ENCODE peak calls at places on chromosome 22, in seven cellular contexts. U, Q, W, G, R, I and L are unnamed samples.
A peak's percentile ranks its signal among the peaks of the same experiment; 100 is the strongest.

GRCh38 chr22:17906978-17907730 is 117.2 kb downstream of the MICAL3 start:
- DNase-seq in U (no peak), W (no peak), R (no peak), I (no peak), G (peak; percentile 37), Q (no peak), L (no peak)

GRCh38 chr22:46800102-46800857 is 37.8 kb downstream of the TBC1D22A start:
- DNase-seq in Q (no peak), R (no peak), I (no peak), W (no peak), U (no peak), G (no peak), L (no peak)

GRCh38 chr22:20779014-20779812 is 5.3 kb downstream of the SERPIND1 start:
- DNase-seq in W (no peak), Q (no peak), G (no peak), I (no peak), R (no peak), U (no peak), L (no peak)

GRCh38 chr22:25754527-25755202 is 12.7 kb downstream of the MYO18B start:
- DNase-seq in U (no peak), I (no peak), R (no peak), W (no peak), Q (no peak), G (no peak), L (peak; percentile 29)

GRCh38 chr22:35149149-35149548 is 83.2 kb downstream of the ISX start:
- DNase-seq in Q (no peak), R (no peak), W (no peak), I (no peak), G (no peak), U (no peak), L (peak; percentile 9)

GRCh38 chr22:19733755-19734154 is 10.4 kb downstream of the GP1BB start:
- DNase-seq in I (no peak), G (no peak), W (no peak), U (no peak), Q (no peak), R (no peak), L (no peak)

GRCh38 chr22:27576413-27576812 is 225.1 kb downstream of the MN1 start:
- DNase-seq in W (no peak), U (no peak), Q (no peak), I (peak; percentile 32), G (no peak), R (peak; percentile 15), L (no peak)

GRCh38 chr22:46674367-46674781 is 54.2 kb downstream of the GRAMD4 start:
- DNase-seq in W (no peak), U (no peak), R (no peak), G (peak; percentile 86), Q (no peak), I (no peak), L (no peak)

GRCh38 chr22:31544481-31545480 is 48.4 kb downstream of the SFI1 start:
- DNase-seq in I (no peak), R (no peak), U (no peak), Q (no peak), W (no peak), G (no peak), L (no peak)

GRCh38 chr22:27383896-27384295 is 417.7 kb downstream of the MN1 start:
- DNase-seq in Q (no peak), R (no peak), G (no peak), W (no peak), U (no peak), I (no peak), L (no peak)

GRCh38 chr22:43110927-43111623 is 525 bp downstream of the BIK start:
- DNase-seq in Q (peak; percentile 69), W (no peak), U (peak; percentile 64), I (peak; percentile 46), G (peak; percentile 89), R (peak; percentile 35), L (peak; percentile 11)

GRCh38 chr22:39534591-39535301 is 2.2 kb upstream of the RPS19BP1 start:
- DNase-seq in U (peak; percentile 95), R (peak; percentile 71), W (no peak), I (peak; percentile 83), Q (peak; percentile 90), G (peak; percentile 78), L (peak; percentile 79)

GRCh38 chr22:39097098-39098020 is at the start of gene APOBEC3H:
- DNase-seq in Q (no peak), R (peak; percentile 18), W (peak; percentile 16), I (no peak), G (no peak), U (no peak), L (no peak)

GRCh38 chr22:22479999-22480532 is 28.5 kb downstream of the ZNF280B start:
- DNase-seq in G (no peak), W (no peak), I (no peak), U (no peak), R (no peak), Q (no peak), L (peak; percentile 10)

GRCh38 chr22:18060646-18061620 is 16.9 kb upstream of the PEX26 start:
- DNase-seq in I (no peak), W (no peak), Q (peak; percentile 76), R (peak; percentile 65), G (no peak), U (no peak), L (peak; percentile 88)

GRCh38 chr22:27133951-27134664 is 476.7 kb downstream of the MIAT start:
- DNase-seq in R (peak; percentile 43), Q (peak; percentile 48), G (no peak), I (no peak), W (no peak), U (no peak), L (peak; percentile 96)

GRCh38 chr22:39448205-39449054 is 8.4 kb upstream of the MGAT3 start:
- DNase-seq in I (no peak), Q (peak; percentile 68), U (no peak), W (no peak), G (peak; percentile 48), R (peak; percentile 26), L (no peak)

GRCh38 chr22:23383491-23384450 is 196.3 kb downstream of the IGLL1 start:
- DNase-seq in G (no peak), U (peak; percentile 54), Q (peak; percentile 53), I (peak; percentile 83), W (no peak), R (no peak), L (peak; percentile 13)

GRCh38 chr22:46319319-46319718 is 16.2 kb upstream of the TRMU start:
- DNase-seq in R (no peak), Q (no peak), U (no peak), G (no peak), W (no peak), I (no peak), L (no peak)

GRCh38 chr22:44691796-44692661 is 10.0 kb upstream of the PRR5 start:
- DNase-seq in U (peak; percentile 55), Q (no peak), W (no peak), G (no peak), R (peak; percentile 60), I (no peak), L (no peak)
- TF ChIP-seq EZH2phosphoT487 in U (no peak), Q (no peak), W (no peak), G (no peak), R (no peak), I (no peak), L (no peak)

GRCh38 chr22:50443801-50444625 is 30.8 kb downstream of the SBF1 start:
- DNase-seq in G (no peak), I (peak; percentile 63), U (no peak), R (no peak), W (no peak), Q (no peak), L (peak; percentile 21)

GRCh38 chr22:50445071-50445879 is 29.6 kb downstream of the SBF1 start:
- DNase-seq in W (no peak), R (no peak), U (peak; percentile 32), G (peak; percentile 70), Q (no peak), I (peak; percentile 43), L (no peak)

GRCh38 chr22:50441428-50441993 is 33.3 kb downstream of the SBF1 start:
- DNase-seq in Q (no peak), W (no peak), R (no peak), U (no peak), G (no peak), I (no peak), L (no peak)

GRCh38 chr22:50444663-50445062 is 30.2 kb downstream of the SBF1 start:
- DNase-seq in I (no peak), R (peak; percentile 38), U (no peak), Q (peak; percentile 53), G (no peak), W (peak; percentile 6), L (peak; percentile 86)

DNA sequence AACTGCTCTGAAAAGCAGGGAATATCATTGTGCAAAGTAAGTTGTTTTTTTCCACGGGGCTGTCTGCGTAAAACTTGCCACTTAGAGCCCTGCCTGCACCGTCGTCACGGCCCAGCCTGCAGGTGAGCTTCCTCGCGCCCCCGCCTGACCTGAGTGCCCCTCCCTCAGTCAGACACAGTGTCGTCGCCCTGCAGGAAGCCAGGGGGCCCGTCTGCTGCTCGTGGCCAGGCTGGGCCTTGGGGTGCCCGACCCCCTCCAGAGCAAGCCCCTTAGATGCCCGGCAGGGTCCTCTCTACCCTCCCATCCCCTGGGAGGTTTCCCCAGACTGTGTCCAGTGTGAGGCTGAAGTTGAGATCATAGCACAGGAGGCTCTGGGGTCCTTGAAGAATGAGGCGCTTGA is 31.6 kb downstream of the SBF1 start:
- DNase-seq in Q (no peak), G (no peak), U (no peak), W (no peak), I (no peak), R (no peak), L (no peak)
- H3K27ac ChIP-seq in Q (no peak overlapping the region), G (no peak overlapping the region), U (no peak overlapping the region), W (peak overlapping the region; percentile 18), I (no peak overlapping the region), R (no peak overlapping the region), L (no peak overlapping the region)

DNA sequence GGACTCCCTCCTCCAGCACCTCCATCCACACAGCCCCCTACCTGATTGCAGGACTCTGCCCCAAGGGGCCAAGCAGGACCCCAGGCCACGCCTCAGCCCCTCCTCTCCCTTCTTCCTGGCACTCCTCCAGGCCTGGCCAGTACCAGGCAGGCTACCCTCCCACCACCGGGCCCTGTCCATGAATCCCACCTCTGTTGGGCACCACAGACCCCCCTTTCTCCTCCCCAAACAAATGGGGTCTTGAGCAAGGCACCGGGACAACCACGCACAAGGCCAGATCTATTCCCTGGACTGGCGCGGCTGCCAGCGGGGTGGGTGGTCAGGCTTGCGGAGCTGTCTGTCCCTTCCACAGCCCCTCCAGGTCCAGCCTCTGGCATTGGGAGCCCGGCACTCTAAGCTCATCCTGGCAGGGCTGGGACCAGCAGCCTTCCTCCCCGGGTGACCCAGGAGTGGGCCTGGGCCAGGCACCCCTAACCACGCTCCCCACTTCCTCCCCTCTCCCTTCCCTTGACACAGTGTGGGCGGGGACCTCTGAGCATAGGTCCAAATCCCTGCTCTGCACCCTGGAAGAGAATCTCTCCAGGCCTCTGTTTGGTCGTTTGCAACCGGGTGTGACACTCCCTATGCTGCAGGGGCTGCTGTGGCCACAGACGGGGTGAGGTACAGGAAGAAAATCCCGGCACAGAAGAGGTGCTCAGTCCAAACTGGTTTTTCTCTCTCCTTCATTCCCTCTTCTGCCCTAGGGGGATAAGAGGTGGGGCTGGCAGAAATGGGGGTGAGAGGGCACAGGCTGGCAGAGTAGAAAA is 14.6 kb downstream of the ELFN2 start:
- DNase-seq in R (peak; percentile 75), W (no peak), Q (no peak), G (no peak), I (no peak), U (no peak), L (no peak)
- H3K9me2 ChIP-seq in R (no peaks in the 10 kb centered on the region), W (no peaks in the 10 kb centered on the region), Q (no peaks in the 10 kb centered on the region), G (no peaks in the 10 kb centered on the region), I (no peaks in the 10 kb centered on the region), U (no peaks in the 10 kb centered on the region), L (no peaks in the 10 kb centered on the region)

DNA sequence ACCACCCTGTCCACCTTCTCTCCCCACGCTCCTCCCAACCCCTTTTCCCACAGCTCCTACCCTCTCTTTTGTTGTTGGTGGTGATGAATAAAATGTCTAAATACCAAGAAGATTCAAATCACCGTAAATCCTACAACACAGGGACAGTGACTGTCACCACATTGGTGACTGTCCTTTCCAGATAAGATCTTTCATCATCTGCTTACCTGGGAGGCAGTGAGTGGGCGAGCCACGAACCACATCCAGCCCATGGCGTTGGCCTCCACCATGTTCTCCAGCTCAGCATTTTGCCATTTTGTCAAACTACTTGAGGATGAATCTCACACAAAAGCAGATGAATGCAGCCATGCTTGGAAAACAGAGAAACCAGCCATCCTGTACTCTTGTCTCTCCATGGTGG is 6.7 kb upstream of the CYTH4 start:
- DNase-seq in Q (no peak), W (no peak), U (no peak), I (no peak), G (no peak), R (no peak), L (no peak)
- TF ChIP-seq EZH2phosphoT487 in Q (no peak), W (no peak), U (no peak), I (no peak), G (no peak), R (no peak), L (no peak)